ENCODE peak calls at places on chromosome 12, in seven cellular contexts. Q is T-helper 9 cell; V is left lung; B is tibial nerve; Y is stimulated activated CD4-positive, alpha-beta T cell treated with anti-CD3 and anti-CD28 coated beads, Interleukin-15, amount 100 ng/mL, for 1 hour; J is LoVo; K is thoracic aorta. N is an unnamed sample.

GRCh38 chr12:77685112-77685511 is 145.6 kb upstream of the NAV3 start:
- DNase-seq in Y (no peak), V (peak), J (peak), B (peak), K (no peak), Q (no peak), N (no peak)

GRCh38 chr12:47328831-47329545 is 249.2 kb upstream of the AMIGO2 start:
- DNase-seq in Q (no peak), K (no peak), J (no peak), B (no peak), V (no peak), Y (no peak), N (no peak)

GRCh38 chr12:56996793-56997545 is 9.4 kb downstream of the ZBTB39 start:
- DNase-seq in B (no peak), J (no peak), V (no peak), Q (no peak), K (no peak), Y (no peak), N (no peak)

GRCh38 chr12:31985832-31986231 is 26.6 kb downstream of the RESF1 start:
- DNase-seq in V (no peak), Y (no peak), K (no peak), J (no peak), Q (no peak), B (no peak), N (no peak)

GRCh38 chr12:88572785-88573565 is 7.3 kb downstream of the KITLG start:
- DNase-seq in J (no peak), Q (no peak), V (no peak), B (no peak), Y (no peak), K (no peak), N (no peak)

GRCh38 chr12:125092872-125093680 is 27.8 kb downstream of the AACS start:
- DNase-seq in V (peak), K (no peak), Y (no peak), Q (no peak), B (no peak), J (no peak), N (no peak)

GRCh38 chr12:21865846-21866245 is 75.4 kb downstream of the ABCC9 start:
- DNase-seq in K (no peak), B (no peak), Q (no peak), J (no peak), Y (no peak), V (no peak), N (no peak)

GRCh38 chr12:81617915-81618314 is 141.2 kb downstream of the PPFIA2 start:
- DNase-seq in V (no peak), Y (no peak), Q (no peak), B (no peak), J (no peak), K (no peak), N (no peak)

GRCh38 chr12:19244312-19244711 is 114.8 kb downstream of the PLEKHA5 start:
- DNase-seq in Q (no peak), V (no peak), J (no peak), K (no peak), Y (no peak), B (no peak), N (no peak)

GRCh38 chr12:12533238-12533829 is 29.3 kb downstream of the DUSP16 start:
- DNase-seq in Q (no peak), B (no peak), Y (no peak), K (no peak), V (peak), J (peak), N (no peak)

GRCh38 chr12:2353281-2353680 is 300.5 kb downstream of the CACNA1C start:
- DNase-seq in V (peak), Q (no peak), Y (no peak), B (no peak), K (no peak), J (no peak), N (no peak)

GRCh38 chr12:43282106-43282505 is 269.9 kb downstream of the ADAMTS20 start:
- DNase-seq in V (no peak), K (no peak), J (peak), B (no peak), Y (no peak), Q (no peak), N (no peak)

GRCh38 chr12:92047058-92047826 is 98.4 kb downstream of the BTG1 start:
- DNase-seq in V (no peak), K (no peak), B (no peak), Y (no peak), Q (no peak), J (no peak), N (no peak)

GRCh38 chr12:47979166-47979565 is 15.8 kb downstream of the TMEM106C start:
- DNase-seq in K (no peak), Y (no peak), Q (no peak), J (no peak), V (no peak), B (no peak), N (no peak)

GRCh38 chr12:2270846-2271245 is 218.1 kb downstream of the CACNA1C start:
- DNase-seq in B (no peak), V (no peak), J (no peak), K (no peak), Y (no peak), Q (no peak), N (no peak)

GRCh38 chr12:88145567-88146347 is 3.6 kb downstream of the TMTC3 start:
- DNase-seq in J (no peak), K (no peak), B (no peak), Q (no peak), Y (no peak), V (no peak), N (no peak)

GRCh38 chr12:104801005-104801404 is 157.1 kb downstream of the SLC41A2 start:
- DNase-seq in B (no peak), J (no peak), Q (no peak), V (no peak), Y (no peak), K (no peak), N (no peak)

GRCh38 chr12:120162763-120163162 is 31.8 kb downstream of the GCN1 start:
- DNase-seq in J (no peak), V (no peak), Y (no peak), K (no peak), B (no peak), Q (no peak), N (no peak)

GRCh38 chr12:2376855-2377657 is 324.3 kb downstream of the CACNA1C start:
- DNase-seq in B (no peak), V (no peak), Y (no peak), J (no peak), K (no peak), Q (no peak), N (no peak)

GRCh38 chr12:76108356-76108755 is 23.9 kb upstream of the NAP1L1 start:
- DNase-seq in Q (no peak), J (no peak), K (no peak), B (no peak), Y (no peak), V (no peak), N (no peak)

GRCh38 chr12:107277850-107278249 is 184.5 kb upstream of the CRY1 start:
- DNase-seq in Q (no peak), V (no peak), Y (no peak), B (no peak), J (no peak), K (no peak), N (no peak)

GRCh38 chr12:26514364-26514763 is 318.6 kb downstream of the ITPR2 start:
- DNase-seq in K (no peak), Y (no peak), J (no peak), V (no peak), B (no peak), Q (no peak), N (no peak)

GRCh38 chr12:71456316-71456715 is 16.7 kb downstream of the LGR5 start:
- DNase-seq in Q (no peak), V (no peak), Y (no peak), B (no peak), K (no peak), J (no peak), N (no peak)

GRCh38 chr12:7042847-7043246 is 17.7 kb upstream of the C1S start:
- DNase-seq in Y (no peak), J (peak), V (no peak), Q (no peak), K (no peak), B (no peak), N (no peak)

GRCh38 chr12:96617178-96617577 is 127.8 kb downstream of the CFAP54 start:
- DNase-seq in Q (no peak), K (no peak), B (no peak), V (no peak), J (no peak), Y (no peak), N (no peak)

GRCh38 chr12:122449317-122449716 is 26.8 kb upstream of the CLIP1 start:
- DNase-seq in Y (no peak), K (no peak), J (peak), V (no peak), B (no peak), Q (no peak), N (no peak)

GRCh38 chr12:127680516-127680915 is 586.5 kb upstream of the TMEM132C start:
- DNase-seq in K (no peak), B (no peak), Y (no peak), J (no peak), Q (no peak), V (no peak), N (no peak)

GRCh38 chr12:26233620-26234019 is 38.2 kb downstream of the SSPN start:
- DNase-seq in Q (no peak), Y (no peak), J (no peak), V (no peak), K (no peak), B (no peak), N (no peak)

GRCh38 chr12:44476683-44477082 is 399.4 kb downstream of the NELL2 start:
- DNase-seq in K (no peak), Q (no peak), V (no peak), B (no peak), J (no peak), Y (no peak), N (no peak)

GRCh38 chr12:51323966-51324895 is at the start of gene BIN2:
- DNase-seq in J (no peak), K (no peak), Q (peak), B (peak), Y (peak), V (peak), N (peak)

GRCh38 chr12:103647267-103647666 is 60.2 kb downstream of the STAB2 start:
- DNase-seq in B (no peak), J (peak), Y (no peak), Q (no peak), K (no peak), V (no peak), N (no peak)

GRCh38 chr12:68336754-68337343 is 4.7 kb upstream of the MDM1 start:
- DNase-seq in Y (no peak), Q (no peak), B (no peak), J (peak), K (no peak), V (no peak), N (no peak)

GRCh38 chr12:1594045-1594294 is 411 bp downstream of the FBXL14 start:
- DNase-seq in B (no peak), J (no peak), V (peak), Q (no peak), K (no peak), Y (no peak), N (no peak)